ENCODE peak calls at places on chromosomes 2 and 18, in six cellular contexts. Z is cardiac muscle cell, F is lower lobe of right lung, M is aorta, J is kidney, I is right atrium auricular region. A is an unnamed sample. For H3K4me1 and H3K36me3, the result is how much of the 10 kb centered on the place peaks cover.

GRCh38 chr2:84654414-84654813 is 138.1 kb downstream of the DNAH6 start:
- DNase-seq in F (no peak), Z (no peak), J (no peak), I (no peak), M (no peak), A (no peak)

GRCh38 chr2:2056531-2056930 is 274.5 kb downstream of the MYT1L start:
- DNase-seq in M (no peak), J (no peak), Z (no peak), I (no peak), F (no peak), A (no peak)

GRCh38 chr2:164739966-164740365 is 101.7 kb downstream of the COBLL1 start:
- DNase-seq in Z (no peak), F (no peak), M (no peak), I (no peak), J (no peak), A (no peak)

GRCh38 chr2:1965726-1966125 is 221.4 kb upstream of the PXDN start:
- DNase-seq in J (no peak), Z (no peak), I (no peak), M (no peak), F (no peak), A (no peak)

GRCh38 chr18:54284967-54285785 is 15.9 kb downstream of the POLI start:
- DNase-seq in Z (no peak), F (no peak), I (peak), J (peak), M (peak), A (peak)

GRCh38 chr2:68237404-68237803 is 14.9 kb downstream of the PPP3R1 start:
- DNase-seq in I (no peak), M (no peak), J (no peak), F (no peak), Z (no peak), A (no peak)

GRCh38 chr2:122070241-122070731 is 314.8 kb downstream of the TSN start:
- DNase-seq in Z (no peak), I (no peak), F (no peak), J (no peak), M (no peak), A (no peak)

GRCh38 chr2:185215497-185215896 is 523.1 kb upstream of the FSIP2 start:
- DNase-seq in M (no peak), Z (no peak), J (no peak), F (no peak), I (no peak), A (no peak)

GRCh38 chr2:98334439-98335078 is 11.7 kb upstream of the CNGA3 start:
- DNase-seq in Z (no peak), I (no peak), J (no peak), F (no peak), M (no peak), A (no peak)

GRCh38 chr2:42786561-42787345 is 5.6 kb downstream of the HAAO start:
- DNase-seq in I (no peak), J (no peak), M (peak), F (no peak), Z (no peak), A (no peak)

GRCh38 chr18:79542876-79543750 is 136.5 kb upstream of the CTDP1 start:
- DNase-seq in F (no peak), I (no peak), M (peak), J (peak), Z (no peak), A (no peak)

GRCh38 chr2:65316072-65316471 is 88.4 kb downstream of the ACTR2 start:
- DNase-seq in Z (no peak), I (peak), J (peak), M (peak), F (peak), A (no peak)

GRCh38 chr2:219249203-219249980 is 3.7 kb upstream of the TUBA4B start:
- DNase-seq in Z (no peak), M (peak), I (peak), F (peak), J (peak), A (peak)

GRCh38 chr2:47653909-47654789 is 128.8 kb upstream of the MSH6 start:
- DNase-seq in Z (peak), M (no peak), J (no peak), I (no peak), F (no peak), A (no peak)

GRCh38 chr2:177187631-177188312 is 24.8 kb upstream of the HNRNPA3 start:
- DNase-seq in M (no peak), F (no peak), J (no peak), I (no peak), Z (no peak), A (no peak)

GRCh38 chr2:62217421-62217820 is 21.5 kb downstream of the B3GNT2 start:
- DNase-seq in Z (no peak), I (no peak), F (no peak), M (no peak), J (no peak), A (no peak)
- H3K4me1 ChIP-seq in Z (under half), I (half or more), F (half or more), M (under half), J (half or more), A (half or more)

GRCh38 chr18:76878426-76878825 is 56.1 kb downstream of the ZNF236 start:
- DNase-seq in J (no peak), F (no peak), I (no peak), Z (no peak), M (no peak), A (no peak)
- H3K36me3 ChIP-seq in J (under half), F (half or more), I (under half), Z (under half), M (under half), A (half or more)

GRCh38 chr2:190888449-190888848 is 7.8 kb downstream of the GLS start:
- DNase-seq in F (no peak), J (no peak), Z (no peak), M (no peak), I (no peak), A (no peak)
- H3K27ac ChIP-seq in F (no peak), J (peak), Z (no peak), M (no peak), I (no peak), A (no peak)

GRCh38 chr2:11744631-11745394 is 1.6 kb upstream of the LPIN1 start:
- DNase-seq in Z (peak), F (no peak), M (no peak), J (peak), I (no peak), A (peak)
- H3K4me1 ChIP-seq in Z (under half), F (half or more), M (under half), J (under half), I (half or more), A (half or more)

GRCh38 chr2:171745806-171746205 is 58.5 kb downstream of the DYNC1I2 start:
- DNase-seq in Z (no peak), I (no peak), J (no peak), F (no peak), M (no peak), A (no peak)

GRCh38 chr2:171745141-171745540 is 57.9 kb downstream of the DYNC1I2 start:
- DNase-seq in M (no peak), Z (no peak), F (no peak), I (no peak), J (no peak), A (no peak)

GRCh38 chr2:171735991-171736710 is 48.9 kb downstream of the DYNC1I2 start:
- DNase-seq in Z (no peak), M (no peak), J (no peak), I (no peak), F (no peak), A (no peak)

DNA sequence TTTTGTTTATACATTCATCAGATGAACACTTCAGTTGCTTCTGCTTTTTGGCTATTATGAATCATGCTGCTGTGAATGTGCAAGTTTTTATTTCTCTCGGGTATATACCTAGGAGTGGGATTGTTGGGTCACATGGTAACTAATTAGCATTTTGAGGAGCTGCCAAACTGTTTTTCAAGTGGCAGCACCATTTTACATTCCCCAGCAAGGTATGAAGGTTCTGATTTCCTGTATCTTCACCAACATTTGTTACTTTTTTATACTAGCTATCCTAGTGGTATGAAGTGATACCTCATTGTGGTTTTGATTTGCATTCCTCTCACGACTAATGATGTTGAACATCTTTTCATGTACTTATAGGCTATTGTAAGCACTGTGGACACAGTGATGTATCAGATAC is 53.9 kb downstream of the DYNC1I2 start:
- DNase-seq in I (no peak), F (no peak), Z (no peak), M (no peak), J (no peak), A (no peak)
- H3K36me3 ChIP-seq in I (under half), F (half or more), Z (half or more), M (under half), J (under half), A (under half)